ENCODE peak calls at places on chromosomes 2 and 18, in five cellular contexts. T is cardiac muscle cell, M is fibroblast of lung, V is HCT116, X is uterus. W is an unnamed sample.

GRCh38 chr2:16791496-16791895 is 125.9 kb upstream of the CYRIA start:
- DNase-seq in T (no peak), M (no peak), V (no peak), X (no peak), W (no peak)

GRCh38 chr2:202172439-202173191 is 65.8 kb downstream of the SUMO1 start:
- DNase-seq in T (no peak), M (no peak), V (no peak), X (no peak), W (no peak)

GRCh38 chr18:6215888-6216287 is 198.8 kb downstream of the L3MBTL4 start:
- DNase-seq in T (peak; percentile 37), M (no peak), V (no peak), X (no peak), W (no peak)

GRCh38 chr2:227816507-227817274 is 3.0 kb downstream of the CCL20 start:
- DNase-seq in T (no peak), M (peak; percentile 71), V (no peak), X (no peak), W (no peak)

GRCh38 chr2:120715356-120715755 is 20.3 kb upstream of the GLI2 start:
- DNase-seq in T (no peak), M (no peak), V (no peak), X (no peak), W (no peak)

GRCh38 chr2:128513416-128514283 is 195.0 kb upstream of the HS6ST1 start:
- DNase-seq in T (no peak), M (no peak), V (no peak), X (no peak), W (no peak)

GRCh38 chr2:95058989-95059601 is 33.6 kb downstream of the MAL start:
- DNase-seq in T (no peak), M (no peak), V (no peak), X (no peak), W (no peak)

GRCh38 chr2:86788172-86788571 is 2.5 kb downstream of the CD8A start:
- DNase-seq in T (no peak), M (no peak), V (no peak), X (no peak), W (no peak)

GRCh38 chr2:11212645-11213044 is 57.4 kb downstream of the SLC66A3 start:
- DNase-seq in T (no peak), M (no peak), V (no peak), X (no peak), W (no peak)

GRCh38 chr2:113120861-113121260 is 6.5 kb upstream of the IL1RN start:
- DNase-seq in T (no peak), M (no peak), V (no peak), X (no peak), W (no peak)

GRCh38 chr2:27211943-27212625 is at the start of the genes ATRAID and SLC5A6:
- DNase-seq in T (peak; percentile 94), M (peak; percentile 86), V (peak; percentile 72), X (peak; percentile 87), W (peak; percentile 76)

DNA sequence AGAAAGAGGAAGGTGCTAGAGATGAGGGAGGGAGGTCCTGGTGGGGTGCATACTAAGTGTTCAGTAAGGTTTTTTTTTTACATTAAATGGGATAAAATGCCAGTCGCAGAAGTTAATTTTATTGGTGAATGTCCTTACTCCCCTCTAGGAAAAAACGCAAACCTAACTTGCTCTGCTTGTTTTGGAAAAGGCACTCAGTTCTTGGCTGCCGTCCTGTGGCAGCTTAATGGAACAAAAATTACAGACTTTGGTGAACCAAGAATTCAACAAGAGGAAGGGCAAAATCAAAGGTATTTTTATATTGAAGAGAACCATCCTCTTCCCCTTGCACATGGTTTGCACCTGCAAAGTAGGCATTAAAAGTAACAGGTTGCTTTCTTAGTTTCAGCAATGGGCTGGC is 12.7 kb upstream of the IL18R1 start:
- DNase-seq in T (no peak), M (peak; percentile 40), V (no peak), X (no peak), W (no peak)
- TF ChIP-seq CTCF in T (peak; percentile 27), M (peak; percentile 25), V (no peak), X (no peak), W (no peak)

GRCh38 chr2:134244587-134244986 is 9.3 kb upstream of the MGAT5 start:
- DNase-seq in T (no peak), M (no peak), V (no peak), X (no peak), W (no peak)
- TF ChIP-seq CTCF in T (no peak), M (no peak), V (no peak), X (no peak), W (no peak)

GRCh38 chr2:223669453-223670225 is 67.5 kb upstream of the SCG2 start:
- DNase-seq in T (no peak), M (peak; percentile 55), V (no peak), X (no peak), W (no peak)

DNA sequence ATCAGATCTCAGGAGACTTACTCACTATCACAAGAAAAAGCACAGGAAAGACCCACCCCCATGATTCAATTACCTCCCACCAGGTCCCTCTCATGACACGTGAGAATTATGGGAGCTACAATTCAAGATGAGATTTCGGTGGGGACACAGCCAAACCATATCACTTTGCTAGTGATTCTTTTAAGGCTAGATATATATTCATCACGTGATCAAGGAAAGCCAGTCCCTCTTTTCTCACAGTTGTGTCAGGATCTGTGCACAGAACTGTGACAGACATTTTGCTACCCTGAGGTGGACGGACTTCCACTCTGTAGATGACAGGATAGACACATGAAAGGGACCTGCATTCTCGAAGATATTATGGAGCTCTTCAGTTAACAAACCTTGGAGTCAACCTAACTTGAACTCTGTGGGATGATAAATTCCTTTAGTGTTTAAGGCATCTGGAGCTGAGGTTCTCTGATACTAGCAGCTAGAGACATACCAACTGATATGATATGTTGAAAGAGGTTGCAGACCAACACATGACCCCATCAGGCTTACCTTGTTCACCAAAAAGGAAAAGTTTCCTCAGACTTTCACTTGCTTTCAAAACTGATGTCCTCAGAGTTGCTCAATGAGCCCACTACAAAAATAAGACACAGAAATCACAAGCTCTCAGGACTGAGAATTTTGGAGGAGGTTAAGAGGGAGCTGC is 66.3 kb upstream of the SCG2 start:
- DNase-seq in T (no peak), M (no peak), V (no peak), X (no peak), W (no peak)
- TF ChIP-seq CTCF in T (no peak), M (no peak), V (no peak), X (no peak), W (no peak)

GRCh38 chr2:191521608-191522208 is 156.2 kb upstream of the NABP1 start:
- DNase-seq in T (peak; percentile 32), M (peak; percentile 64), V (peak; percentile 26), X (no peak), W (no peak)
- TF ChIP-seq CTCF in T (peak; percentile 78), M (peak; percentile 42), V (peak; percentile 79), X (peak; percentile 74), W (peak; percentile 85)

W was measured in neural crest cell.